ENCODE peak calls at places on chromosomes 11 and 22, in six cellular contexts. B is HTR-8/SVneo, E is NCI-H774, R is GM04504, G is GM23338, V is adipocyte. I is an unnamed sample.

GRCh38 chr11:32224580-32224979 is 133.7 kb downstream of the RCN1 start:
- DNase-seq in B (no peak), G (peak; percentile 27), R (no peak), E (no peak), V (no peak), I (no peak)

GRCh38 chr11:12410006-12410728 is 32.8 kb downstream of the PARVA start:
- DNase-seq in V (no peak), R (no peak), G (peak; percentile 38), B (peak; percentile 41), E (no peak), I (no peak)

GRCh38 chr11:35334385-35335090 is 84.8 kb downstream of the SLC1A2 start:
- DNase-seq in V (no peak), E (no peak), G (no peak), R (no peak), B (no peak), I (no peak)

GRCh38 chr11:106670069-106670468 is 348.2 kb downstream of the GUCY1A2 start:
- DNase-seq in V (no peak), R (no peak), B (no peak), E (no peak), G (peak; percentile 60), I (no peak)

GRCh38 chr11:8826145-8826786 is 84.7 kb upstream of the AKIP1 start:
- DNase-seq in V (peak; percentile 68), E (no peak), R (no peak), G (peak; percentile 83), B (no peak), I (peak; percentile 61)

GRCh38 chr22:34214372-34214771 is 294.1 kb upstream of the LARGE1 start:
- DNase-seq in B (no peak), R (no peak), G (no peak), V (no peak), E (no peak), I (no peak)

GRCh38 chr11:55852141-55852540 is 13.6 kb downstream of the OR5D16 start:
- DNase-seq in G (no peak), E (no peak), R (no peak), V (no peak), B (no peak), I (no peak)

GRCh38 chr22:16915711-16916110 is 90.5 kb upstream of the XKR3 start:
- DNase-seq in G (no peak), E (no peak), B (no peak), V (no peak), R (no peak), I (no peak)

GRCh38 chr11:116233581-116233980 is 539.2 kb downstream of the BUD13 start:
- DNase-seq in R (no peak), B (no peak), G (no peak), E (no peak), V (no peak), I (no peak)

GRCh38 chr11:33402066-33402465 is 144.9 kb downstream of the HIPK3 start:
- DNase-seq in R (no peak), V (no peak), G (no peak), E (no peak), B (no peak), I (no peak)

GRCh38 chr11:78417175-78417887 is at the start of gene GAB2:
- DNase-seq in B (no peak), E (peak; percentile 60), R (no peak), V (no peak), G (no peak), I (no peak)

GRCh38 chr22:45696227-45696626 is 24.6 kb downstream of the ATXN10 start:
- DNase-seq in B (no peak), E (no peak), V (no peak), R (no peak), G (no peak), I (no peak)

GRCh38 chr22:24235315-24235714 is 9.6 kb downstream of the GGT5 start:
- DNase-seq in G (no peak), E (no peak), R (no peak), B (no peak), V (no peak), I (no peak)

GRCh38 chr11:79236541-79236971 is 204.3 kb downstream of the TENM4 start:
- DNase-seq in E (no peak), B (no peak), V (peak; percentile 88), G (no peak), R (peak; percentile 88), I (no peak)

GRCh38 chr11:43923327-43924111 is 18.9 kb upstream of the C11orf96 start:
- DNase-seq in G (no peak), E (no peak), V (peak; percentile 59), B (no peak), R (no peak), I (peak; percentile 53)

GRCh38 chr11:91921974-91922373 is 302.6 kb upstream of the FAT3 start:
- DNase-seq in G (no peak), E (no peak), V (no peak), R (no peak), B (no peak), I (no peak)

GRCh38 chr11:102985850-102986249 is 30.3 kb upstream of the MMP13 start:
- DNase-seq in G (no peak), R (no peak), V (no peak), B (no peak), E (no peak), I (no peak)

GRCh38 chr11:75562836-75563484 is 907 bp downstream of the SERPINH1 start:
- DNase-seq in R (no peak), G (peak; percentile 98), B (peak; percentile 62), V (peak; percentile 63), E (no peak), I (peak; percentile 89)

GRCh38 chr11:29135504-29135903 is 881.3 kb downstream of the KCNA4 start:
- DNase-seq in G (no peak), R (no peak), E (no peak), B (no peak), V (peak; percentile 32), I (no peak)

GRCh38 chr11:119989422-119989821 is 148.5 kb downstream of the TRIM29 start:
- DNase-seq in V (no peak), R (no peak), B (no peak), E (no peak), G (no peak), I (no peak)

GRCh38 chr11:70034740-70035365 is 43.3 kb upstream of the ANO1 start:
- DNase-seq in E (no peak), B (no peak), G (no peak), V (no peak), R (no peak), I (peak; percentile 32)

GRCh38 chr22:44586337-44586990 is 88.4 kb upstream of the RTL6 start:
- DNase-seq in R (no peak), G (no peak), E (no peak), B (no peak), V (no peak), I (peak; percentile 42)

GRCh38 chr22:44316393-44317162 is 3.8 kb upstream of the SHISAL1 start:
- DNase-seq in G (no peak), V (no peak), E (no peak), B (no peak), R (no peak), I (no peak)

GRCh38 chr11:69365567-69365966 is 71.6 kb downstream of the MYEOV start:
- DNase-seq in R (no peak), B (no peak), E (no peak), V (no peak), G (no peak), I (peak; percentile 34)

I was measured in ecto neural progenitor cell.